ENCODE peak calls at places on chromosomes 6 and 20, in four cellular contexts. One of them, this sample, is unnamed. For H3K9me3, the result is how much of the 10 kb centered on the place peaks cover.

GRCh38 chr6:94401311-94401710 is 982.0 kb upstream of the EPHA7 start:
- DNase-seq in tibial nerve: no peak
- DNase-seq in CD4-positive, alpha-beta T cell: no peak
- DNase-seq in uterus: no peak
- DNase-seq in this sample: no peak

GRCh38 chr20:251352-251751 is 6.2 kb upstream of the DEFB132 start:
- DNase-seq in tibial nerve: no peak
- DNase-seq in CD4-positive, alpha-beta T cell: no peak
- DNase-seq in uterus: no peak
- DNase-seq in this sample: no peak

GRCh38 chr6:95294047-95294446 is 283.3 kb upstream of the MANEA start:
- DNase-seq in tibial nerve: no peak
- DNase-seq in CD4-positive, alpha-beta T cell: no peak
- DNase-seq in uterus: no peak
- DNase-seq in this sample: no peak

GRCh38 chr6:88813045-88813444 is 150.4 kb downstream of the RNGTT start:
- DNase-seq in tibial nerve: no peak
- DNase-seq in CD4-positive, alpha-beta T cell: no peak
- DNase-seq in uterus: no peak
- DNase-seq in this sample: no peak

GRCh38 chr6:168994966-168995365 is 258.7 kb downstream of the THBS2 start:
- DNase-seq in tibial nerve: no peak
- DNase-seq in CD4-positive, alpha-beta T cell: no peak
- DNase-seq in uterus: no peak
- DNase-seq in this sample: no peak

GRCh38 chr20:1920826-1921225 is 25.6 kb downstream of the SIRPA start:
- DNase-seq in tibial nerve: no peak
- DNase-seq in CD4-positive, alpha-beta T cell: no peak
- DNase-seq in uterus: no peak
- DNase-seq in this sample: no peak

GRCh38 chr6:133070410-133071043 is 170.6 kb upstream of the EYA4 start:
- DNase-seq in tibial nerve: no peak
- DNase-seq in CD4-positive, alpha-beta T cell: no peak
- DNase-seq in uterus: no peak
- DNase-seq in this sample: no peak

GRCh38 chr20:3471397-3472021 is 691 bp downstream of the ATRN start:
- DNase-seq in tibial nerve: no peak
- DNase-seq in CD4-positive, alpha-beta T cell: peak
- DNase-seq in uterus: no peak
- DNase-seq in this sample: no peak

GRCh38 chr20:63501818-63502670 is 3.2 kb upstream of the EEF1A2 start:
- DNase-seq in tibial nerve: no peak
- DNase-seq in CD4-positive, alpha-beta T cell: no peak
- DNase-seq in uterus: no peak
- DNase-seq in this sample: no peak

GRCh38 chr20:13111249-13111911 is 102.6 kb downstream of the SPTLC3 start:
- DNase-seq in tibial nerve: no peak
- DNase-seq in CD4-positive, alpha-beta T cell: no peak
- DNase-seq in uterus: no peak
- DNase-seq in this sample: no peak

GRCh38 chr6:5422321-5422915 is 161.1 kb downstream of the FARS2 start:
- DNase-seq in tibial nerve: no peak
- DNase-seq in CD4-positive, alpha-beta T cell: no peak
- DNase-seq in uterus: no peak
- DNase-seq in this sample: no peak

GRCh38 chr6:16698988-16699868 is 62.0 kb downstream of the ATXN1 start:
- DNase-seq in tibial nerve: no peak
- DNase-seq in CD4-positive, alpha-beta T cell: no peak
- DNase-seq in uterus: no peak
- DNase-seq in this sample: no peak

GRCh38 chr6:36076178-36077088 is 48.8 kb downstream of the MAPK14 start:
- DNase-seq in tibial nerve: no peak
- DNase-seq in CD4-positive, alpha-beta T cell: no peak
- DNase-seq in uterus: no peak
- DNase-seq in this sample: no peak

GRCh38 chr20:6008254-6008653 is 45.6 kb downstream of the LRRN4 start:
- DNase-seq in tibial nerve: peak
- DNase-seq in CD4-positive, alpha-beta T cell: no peak
- DNase-seq in uterus: peak
- DNase-seq in this sample: no peak

GRCh38 chr6:145368075-145368474 is 367.2 kb downstream of the EPM2A start:
- DNase-seq in tibial nerve: no peak
- DNase-seq in CD4-positive, alpha-beta T cell: no peak
- DNase-seq in uterus: no peak
- DNase-seq in this sample: no peak

GRCh38 chr20:1912056-1912455 is 16.8 kb downstream of the SIRPA start:
- DNase-seq in tibial nerve: no peak
- DNase-seq in CD4-positive, alpha-beta T cell: no peak
- DNase-seq in uterus: no peak
- DNase-seq in this sample: no peak

GRCh38 chr20:25283221-25283951 is 35.5 kb downstream of the PYGB start:
- DNase-seq in tibial nerve: no peak
- DNase-seq in CD4-positive, alpha-beta T cell: no peak
- DNase-seq in uterus: peak
- DNase-seq in this sample: peak

GRCh38 chr6:26240157-26240980 is 124.6 kb upstream of the BTN3A2 start:
- DNase-seq in tibial nerve: peak
- DNase-seq in CD4-positive, alpha-beta T cell: peak
- DNase-seq in uterus: peak
- DNase-seq in this sample: peak

GRCh38 chr6:46677314-46677654 is 10.4 kb upstream of the TDRD6 start:
- DNase-seq in tibial nerve: no peak
- DNase-seq in CD4-positive, alpha-beta T cell: no peak
- DNase-seq in uterus: no peak
- DNase-seq in this sample: no peak

GRCh38 chr20:48338717-48339116 is 489.1 kb downstream of the PREX1 start:
- DNase-seq in tibial nerve: no peak
- DNase-seq in CD4-positive, alpha-beta T cell: no peak
- DNase-seq in uterus: no peak
- DNase-seq in this sample: no peak

GRCh38 chr6:170266061-170266825 is 24.6 kb downstream of the DLL1 start:
- DNase-seq in tibial nerve: no peak
- DNase-seq in CD4-positive, alpha-beta T cell: no peak
- DNase-seq in uterus: no peak
- DNase-seq in this sample: no peak

GRCh38 chr6:25715794-25716193 is 38.7 kb upstream of the SLC17A4 start:
- DNase-seq in tibial nerve: no peak
- DNase-seq in CD4-positive, alpha-beta T cell: no peak
- DNase-seq in uterus: no peak
- DNase-seq in this sample: no peak

GRCh38 chr6:131443514-131443913 is 129.5 kb upstream of the ARG1 start:
- DNase-seq in tibial nerve: no peak
- DNase-seq in CD4-positive, alpha-beta T cell: peak
- DNase-seq in uterus: no peak
- DNase-seq in this sample: no peak

GRCh38 chr20:48697845-48698491 is 129.8 kb downstream of the PREX1 start:
- DNase-seq in tibial nerve: peak
- DNase-seq in CD4-positive, alpha-beta T cell: no peak
- DNase-seq in uterus: no peak
- DNase-seq in this sample: no peak

GRCh38 chr6:35970181-35970580 is 49.3 kb upstream of the SRPK1 start:
- DNase-seq in tibial nerve: no peak
- DNase-seq in CD4-positive, alpha-beta T cell: no peak
- DNase-seq in uterus: no peak
- DNase-seq in this sample: no peak

GRCh38 chr6:64538760-64539159 is 903.2 kb downstream of the PHF3 start:
- DNase-seq in tibial nerve: no peak
- DNase-seq in CD4-positive, alpha-beta T cell: no peak
- DNase-seq in uterus: no peak
- DNase-seq in this sample: no peak

GRCh38 chr20:11766961-11767360 is 150.7 kb upstream of the BTBD3 start:
- DNase-seq in tibial nerve: no peak
- DNase-seq in CD4-positive, alpha-beta T cell: no peak
- DNase-seq in uterus: no peak
- DNase-seq in this sample: no peak

GRCh38 chr6:30480536-30481156 is 8.7 kb upstream of the HLA-E start:
- DNase-seq in tibial nerve: no peak
- DNase-seq in CD4-positive, alpha-beta T cell: no peak
- DNase-seq in uterus: no peak
- DNase-seq in this sample: peak

GRCh38 chr20:38790210-38791053 is 15.1 kb upstream of the PPP1R16B start:
- DNase-seq in tibial nerve: no peak
- DNase-seq in CD4-positive, alpha-beta T cell: peak
- DNase-seq in uterus: no peak
- DNase-seq in this sample: peak

GRCh38 chr6:143167224-143167623 is 106.5 kb downstream of the AIG1 start:
- DNase-seq in tibial nerve: no peak
- DNase-seq in CD4-positive, alpha-beta T cell: no peak
- DNase-seq in uterus: no peak
- DNase-seq in this sample: no peak

GRCh38 chr6:6654599-6655575 is 66.4 kb downstream of the LY86 start:
- DNase-seq in tibial nerve: no peak
- DNase-seq in CD4-positive, alpha-beta T cell: no peak
- DNase-seq in uterus: peak
- DNase-seq in this sample: no peak

GRCh38 chr6:149840345-149841075 is 23.6 kb downstream of the LRP11 start:
- DNase-seq in tibial nerve: peak
- DNase-seq in CD4-positive, alpha-beta T cell: peak
- DNase-seq in uterus: peak
- DNase-seq in this sample: peak

GRCh38 chr6:8707956-8708772 is 272.8 kb upstream of the SLC35B3 start:
- DNase-seq in tibial nerve: no peak
- DNase-seq in CD4-positive, alpha-beta T cell: no peak
- DNase-seq in uterus: no peak
- DNase-seq in this sample: no peak

GRCh38 chr20:50271674-50272412 is 81.2 kb downstream of the CEBPB start:
- DNase-seq in tibial nerve: no peak
- DNase-seq in CD4-positive, alpha-beta T cell: no peak
- DNase-seq in uterus: no peak
- DNase-seq in this sample: no peak

GRCh38 chr6:160391419-160392116 is 43.4 kb downstream of the SLC22A3 start:
- DNase-seq in tibial nerve: no peak
- DNase-seq in CD4-positive, alpha-beta T cell: no peak
- DNase-seq in uterus: peak
- DNase-seq in this sample: no peak

GRCh38 chr6:156557269-156557885 is 219.8 kb upstream of the ARID1B start:
- DNase-seq in tibial nerve: no peak
- DNase-seq in CD4-positive, alpha-beta T cell: no peak
- DNase-seq in uterus: no peak
- DNase-seq in this sample: no peak

GRCh38 chr6:35489995-35490791 is 6.7 kb downstream of the TEAD3 start:
- DNase-seq in tibial nerve: peak
- DNase-seq in CD4-positive, alpha-beta T cell: no peak
- DNase-seq in uterus: peak
- DNase-seq in this sample: no peak

DNA sequence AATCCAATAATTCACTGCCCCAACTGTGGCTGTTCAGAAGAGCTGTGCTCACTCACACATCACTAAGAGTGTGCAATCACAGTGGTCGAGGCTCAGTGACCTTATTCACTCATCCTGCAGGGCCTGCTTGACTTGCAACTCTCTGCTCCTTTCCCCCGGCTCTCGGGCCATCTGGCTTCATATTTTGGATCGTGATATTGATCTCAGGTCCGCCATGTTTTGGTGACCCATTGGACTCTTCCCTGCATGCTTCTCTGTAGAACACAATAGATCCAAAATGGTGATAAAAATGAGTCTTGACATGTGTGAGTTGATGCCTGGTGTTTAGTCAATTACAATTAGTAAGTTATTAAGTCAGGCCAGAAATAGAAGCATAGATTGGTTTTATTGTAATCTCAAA is 313.9 kb upstream of the SOX4 start:
- DNase-seq in tibial nerve: no peak
- DNase-seq in CD4-positive, alpha-beta T cell: no peak
- DNase-seq in uterus: no peak
- DNase-seq in this sample: no peak
- H3K9me3 ChIP-seq in tibial nerve: under half
- H3K9me3 ChIP-seq in CD4-positive, alpha-beta T cell: under half
- H3K9me3 ChIP-seq in uterus: under half
- H3K9me3 ChIP-seq in this sample: under half

DNA sequence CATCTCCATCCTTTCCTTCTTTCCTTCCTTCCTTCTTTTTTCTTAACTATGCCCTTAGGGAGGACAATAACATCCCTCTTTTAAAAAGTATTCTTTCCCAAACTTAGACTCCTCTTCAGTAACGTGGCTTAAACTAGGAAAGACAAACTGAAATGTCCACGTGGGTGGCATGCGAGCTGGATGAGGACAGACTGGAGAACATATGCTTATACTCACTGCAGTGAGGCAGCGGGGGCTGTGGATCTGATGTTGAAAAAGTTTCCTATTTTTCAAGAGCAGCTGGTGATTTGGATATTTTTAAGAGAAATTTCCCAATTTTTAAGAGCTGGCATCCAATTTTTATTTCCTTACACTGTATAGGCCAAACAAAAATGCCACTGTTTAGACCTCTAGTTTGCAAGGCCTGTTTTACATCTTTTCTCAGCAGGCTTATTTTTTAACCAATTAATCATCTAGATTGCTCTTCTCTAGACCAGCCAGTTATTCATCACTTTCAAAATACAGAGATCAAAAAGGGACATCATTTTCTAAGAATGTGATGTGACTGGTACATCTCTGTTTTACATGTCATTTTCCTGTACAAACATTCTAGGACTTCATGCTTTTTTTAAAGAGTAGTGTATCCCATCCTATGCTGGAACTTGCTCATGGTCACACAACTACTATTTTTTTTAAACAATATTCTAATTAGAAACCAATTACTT is 226.5 kb downstream of the BTBD9 start:
- DNase-seq in tibial nerve: peak
- DNase-seq in CD4-positive, alpha-beta T cell: no peak
- DNase-seq in uterus: peak
- DNase-seq in this sample: no peak
- H3K9me3 ChIP-seq in tibial nerve: under half
- H3K9me3 ChIP-seq in CD4-positive, alpha-beta T cell: under half
- H3K9me3 ChIP-seq in uterus: under half
- H3K9me3 ChIP-seq in this sample: under half

DNA sequence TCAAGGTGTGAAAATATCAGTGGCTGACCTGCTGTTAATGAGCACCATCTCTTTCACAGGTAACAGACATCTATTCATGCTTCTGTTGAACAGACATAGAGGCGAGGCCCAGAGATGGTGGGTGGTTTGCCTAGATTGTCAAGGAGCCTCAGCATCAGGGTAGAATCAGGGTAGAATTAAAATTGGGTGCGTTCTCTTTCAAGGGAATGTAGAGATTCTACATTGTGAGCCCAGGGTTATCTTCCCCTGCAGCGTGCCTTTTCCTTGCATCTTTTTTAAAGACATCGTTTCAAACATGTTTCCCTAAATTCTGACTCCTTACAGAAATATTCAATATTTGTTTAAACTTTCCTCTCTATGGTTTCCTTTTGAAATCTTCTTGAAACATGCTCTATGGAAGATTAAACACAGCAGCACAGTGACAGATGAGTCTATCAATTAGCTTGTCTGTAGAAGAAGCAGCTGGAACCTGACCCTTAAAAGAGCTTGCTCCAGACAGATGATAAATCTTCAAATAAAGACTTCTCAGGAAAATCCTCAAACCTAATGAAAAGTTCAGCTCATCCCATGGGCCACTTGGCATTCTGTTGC is 119.9 kb downstream of the IPCEF1 start:
- DNase-seq in tibial nerve: no peak
- DNase-seq in CD4-positive, alpha-beta T cell: no peak
- DNase-seq in uterus: no peak
- DNase-seq in this sample: no peak
- H3K9me3 ChIP-seq in tibial nerve: under half
- H3K9me3 ChIP-seq in CD4-positive, alpha-beta T cell: under half
- H3K9me3 ChIP-seq in uterus: under half
- H3K9me3 ChIP-seq in this sample: under half

GRCh38 chr6:165135889-165136288 is 173.5 kb downstream of the C6orf118 start:
- DNase-seq in tibial nerve: no peak
- DNase-seq in CD4-positive, alpha-beta T cell: no peak
- DNase-seq in uterus: no peak
- DNase-seq in this sample: no peak
- H3K9me3 ChIP-seq in tibial nerve: under half
- H3K9me3 ChIP-seq in CD4-positive, alpha-beta T cell: under half
- H3K9me3 ChIP-seq in uterus: under half
- H3K9me3 ChIP-seq in this sample: under half